ENCODE peak calls at places on chromosomes 3 and 15, in five cellular contexts. D is breast epithelium, Y is fibroblast of the aortic adventitia, U is cardiac muscle cell, T is right lobe of liver. Q is an unnamed sample.

GRCh38 chr3:126540342-126540849 is 16.4 kb downstream of the CHST13 start:
- DNase-seq in D (no peak), Y (peak; percentile 91), U (peak; percentile 87), T (peak; percentile 52), Q (peak; percentile 84)

GRCh38 chr3:113898892-113899291 is 48.9 kb upstream of the ZDHHC23 start:
- DNase-seq in D (no peak), Y (peak; percentile 53), U (peak; percentile 73), T (no peak), Q (peak; percentile 71)

GRCh38 chr3:12476238-12476897 is 7.9 kb upstream of the TSEN2 start:
- DNase-seq in D (no peak), Y (peak; percentile 60), U (peak; percentile 63), T (no peak), Q (peak; percentile 68)

GRCh38 chr3:161991901-161992300 is 495.3 kb downstream of the OTOL1 start:
- DNase-seq in D (no peak), Y (no peak), U (no peak), T (no peak), Q (peak; percentile 6)

GRCh38 chr15:42156266-42156922 is at the start of gene PLA2G4F:
- DNase-seq in D (peak; percentile 57), Y (no peak), U (no peak), T (peak; percentile 30), Q (no peak)

GRCh38 chr3:40580494-40581091 is 55.8 kb downstream of the ZNF621 start:
- DNase-seq in D (peak; percentile 36), Y (peak; percentile 76), U (peak; percentile 83), T (peak; percentile 61), Q (peak; percentile 79)

GRCh38 chr15:43977072-43977884 is 150.5 kb downstream of the WDR76 start:
- DNase-seq in D (no peak), Y (no peak), U (no peak), T (no peak), Q (no peak)

GRCh38 chr15:79834496-79834895 is 62.3 kb downstream of the MTHFS start:
- DNase-seq in D (no peak), Y (no peak), U (no peak), T (no peak), Q (no peak)

GRCh38 chr3:117016359-117016758 is 306.8 kb downstream of the TUSC7 start:
- DNase-seq in D (no peak), Y (no peak), U (no peak), T (no peak), Q (no peak)

GRCh38 chr3:27454914-27455313 is 29.3 kb downstream of the SLC4A7 start:
- DNase-seq in D (no peak), Y (peak; percentile 49), U (peak; percentile 45), T (no peak), Q (peak; percentile 66)

GRCh38 chr3:87298111-87298718 is 21.8 kb upstream of the POU1F1 start:
- DNase-seq in D (no peak), Y (peak; percentile 66), U (peak; percentile 56), T (no peak), Q (peak; percentile 63)

GRCh38 chr15:73686781-73687256 is 2.6 kb downstream of the CD276 start:
- DNase-seq in D (no peak), Y (peak; percentile 89), U (peak; percentile 88), T (no peak), Q (peak; percentile 93)

GRCh38 chr3:8610961-8611360 is 33.6 kb downstream of the SSUH2 start:
- DNase-seq in D (no peak), Y (no peak), U (no peak), T (no peak), Q (no peak)

GRCh38 chr3:114848087-114848486 is 299.0 kb downstream of the ZBTB20 start:
- DNase-seq in D (no peak), Y (no peak), U (no peak), T (peak; percentile 47), Q (no peak)

GRCh38 chr3:119781330-119782198 is at the start of gene NR1I2:
- DNase-seq in D (no peak), Y (no peak), U (no peak), T (peak; percentile 68), Q (no peak)

GRCh38 chr3:54122046-54122801 is at the start of gene CACNA2D3:
- DNase-seq in D (no peak), Y (no peak), U (peak; percentile 74), T (no peak), Q (peak; percentile 63)

GRCh38 chr3:113698891-113699465 is 2.5 kb upstream of the USF3 start:
- DNase-seq in D (no peak), Y (no peak), U (peak; percentile 35), T (peak; percentile 53), Q (peak; percentile 14)

GRCh38 chr15:40600956-40601355 is 6.9 kb downstream of the KNL1 start:
- DNase-seq in D (no peak), Y (no peak), U (no peak), T (no peak), Q (no peak)

GRCh38 chr3:156160653-156161052 is 40.3 kb downstream of the KCNAB1 start:
- DNase-seq in D (no peak), Y (no peak), U (no peak), T (no peak), Q (no peak)

GRCh38 chr15:42367041-42367440 is 7.7 kb downstream of the CAPN3 start:
- DNase-seq in D (no peak), Y (peak; percentile 43), U (peak; percentile 40), T (no peak), Q (no peak)

GRCh38 chr15:69782155-69782658 is 315.5 kb downstream of the TLE3 start:
- DNase-seq in D (no peak), Y (no peak), U (no peak), T (no peak), Q (no peak)

GRCh38 chr3:50251220-50251619 is 15.2 kb downstream of the GNAI2 start:
- DNase-seq in D (no peak), Y (peak; percentile 92), U (peak; percentile 73), T (no peak), Q (peak; percentile 84)

GRCh38 chr3:126212629-126213375 is 32.4 kb upstream of the ALDH1L1 start:
- DNase-seq in D (peak; percentile 39), Y (peak; percentile 31), U (peak; percentile 79), T (peak; percentile 58), Q (peak; percentile 52)

GRCh38 chr15:95826388-95826781 is 504.1 kb upstream of the NR2F2 start:
- DNase-seq in D (no peak), Y (no peak), U (no peak), T (no peak), Q (no peak)

GRCh38 chr3:146067048-146067447 is 93.9 kb downstream of the PLOD2 start:
- DNase-seq in D (no peak), Y (peak; percentile 13), U (peak; percentile 39), T (no peak), Q (peak; percentile 40)

GRCh38 chr3:54358969-54359648 is 236.8 kb downstream of the CACNA2D3 start:
- DNase-seq in D (peak; percentile 21), Y (no peak), U (no peak), T (peak; percentile 82), Q (no peak)

GRCh38 chr15:25805006-25805405 is 58.1 kb downstream of the ATP10A start:
- DNase-seq in D (peak; percentile 62), Y (no peak), U (no peak), T (no peak), Q (no peak)

GRCh38 chr15:61659571-61660190 is 400.6 kb downstream of the VPS13C start:
- DNase-seq in D (no peak), Y (no peak), U (no peak), T (no peak), Q (no peak)

GRCh38 chr15:26772588-26773484 is at the start of gene GABRB3:
- DNase-seq in D (no peak), Y (no peak), U (peak; percentile 55), T (peak; percentile 73), Q (peak; percentile 10)

GRCh38 chr3:112628038-112628437 is 12.9 kb downstream of the CCDC80 start:
- DNase-seq in D (no peak), Y (no peak), U (peak; percentile 1), T (no peak), Q (no peak)

GRCh38 chr3:63863150-63864007 is at the start of the genes ATXN7 and THOC7:
- DNase-seq in D (peak; percentile 29), Y (peak; percentile 39), U (peak; percentile 71), T (peak; percentile 81), Q (peak; percentile 47)

GRCh38 chr3:147616998-147617619 is 207.9 kb downstream of the ZIC1 start:
- DNase-seq in D (no peak), Y (peak; percentile 41), U (peak; percentile 29), T (no peak), Q (peak; percentile 33)
- TF ChIP-seq CTCF in D (no peak), Y (peak; percentile 53), U (peak; percentile 49), T (peak; percentile 23), Q (peak; percentile 53)

GRCh38 chr3:180828001-180828720 is 84.3 kb upstream of the FXR1 start:
- DNase-seq in D (no peak), Y (no peak), U (no peak), T (no peak), Q (no peak)

GRCh38 chr3:180829409-180830405 is 82.8 kb upstream of the FXR1 start:
- DNase-seq in D (no peak), Y (no peak), U (no peak), T (no peak), Q (no peak)

GRCh38 chr3:180827171-180827570 is 85.3 kb upstream of the FXR1 start:
- DNase-seq in D (no peak), Y (no peak), U (no peak), T (no peak), Q (no peak)

DNA sequence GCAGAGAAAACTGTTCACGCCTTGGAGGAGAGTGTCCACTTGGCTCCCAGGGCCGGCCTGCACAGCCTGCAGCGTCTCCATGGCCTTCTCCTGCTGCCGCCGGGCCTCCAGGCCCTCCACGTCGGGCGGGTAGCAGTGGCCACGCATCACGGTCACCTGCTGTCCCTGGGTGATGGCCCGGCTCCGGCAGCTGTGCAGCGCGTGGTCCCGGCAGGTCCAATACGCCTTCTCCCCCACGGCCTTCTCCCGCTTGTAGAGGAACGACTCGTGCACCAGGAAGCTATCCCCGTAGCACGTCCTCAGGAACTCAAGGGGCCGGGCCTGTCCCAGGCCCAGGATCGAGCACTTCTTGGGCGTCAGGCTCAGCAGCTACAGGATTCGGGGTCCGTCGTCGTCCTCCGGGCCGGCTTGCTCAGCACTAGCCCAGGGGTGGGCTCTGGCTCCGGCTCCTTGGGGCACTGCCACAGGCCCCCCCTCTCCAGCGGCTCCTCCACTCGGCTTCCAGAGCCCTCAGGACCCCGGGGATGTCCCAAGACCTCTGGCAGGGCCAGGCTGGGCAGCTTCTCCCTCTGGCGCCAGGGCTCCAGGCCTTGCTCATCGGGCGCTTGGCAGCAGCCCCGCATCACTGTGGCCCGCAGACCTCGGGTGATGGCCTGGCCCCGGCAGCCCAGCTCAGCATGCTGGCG is 83.6 kb upstream of the FXR1 start:
- DNase-seq in D (no peak), Y (no peak), U (no peak), T (no peak), Q (no peak)
- H3K4me3 ChIP-seq in D (no peak overlapping the region), Y (no peak overlapping the region), U (no peak overlapping the region), T (no peak overlapping the region), Q (no peak overlapping the region)

GRCh38 chr15:66905954-66906353 is 159.4 kb upstream of the SMAD3 start:
- DNase-seq in D (no peak), Y (no peak), U (no peak), T (peak; percentile 3), Q (no peak)

GRCh38 chr15:66905185-66905584 is 160.2 kb upstream of the SMAD3 start:
- DNase-seq in D (no peak), Y (no peak), U (no peak), T (peak; percentile 11), Q (no peak)

GRCh38 chr15:66907826-66908502 is 157.4 kb upstream of the SMAD3 start:
- DNase-seq in D (no peak), Y (peak; percentile 58), U (peak; percentile 48), T (peak; percentile 44), Q (peak; percentile 32)

GRCh38 chr15:66908503-66909095 is 156.8 kb upstream of the SMAD3 start:
- DNase-seq in D (no peak), Y (peak; percentile 55), U (peak; percentile 36), T (peak; percentile 22), Q (no peak)

GRCh38 chr15:66906660-66907059 is 158.7 kb upstream of the SMAD3 start:
- DNase-seq in D (no peak), Y (no peak), U (no peak), T (peak; percentile 15), Q (no peak)
- TF ChIP-seq CTCF in D (no peak), Y (no peak), U (no peak), T (no peak), Q (no peak)

GRCh38 chr3:66497982-66498671 is 2.7 kb downstream of the LRIG1 start:
- DNase-seq in D (no peak), Y (no peak), U (no peak), T (no peak), Q (no peak)
- H3K4me3 ChIP-seq in D (no peak overlapping the region), Y (peak overlapping the region; percentile 42), U (peak overlapping the region; percentile 87), T (peak overlapping the region; percentile 76), Q (no peak overlapping the region)